ENCODE peak calls at places on chromosome 4, in ten cellular contexts. One of them, this sample, is unnamed. For H3K36me3, the result is how much of the 10 kb centered on the place peaks cover.

GRCh38 chr4:71441186-71442169 is 102.7 kb downstream of the SLC4A4 start:
- DNase-seq in Peyer's patch: no peak
- DNase-seq in H7: no peak
- DNase-seq in breast epithelium: no peak
- DNase-seq in adipocyte: no peak
- DNase-seq in hepatocyte: peak
- DNase-seq in mesendoderm: no peak
- DNase-seq in ascending aorta: no peak
- DNase-seq in mucosa of descending colon: no peak
- DNase-seq in bronchial epithelial cell: peak
- DNase-seq in this sample: no peak

GRCh38 chr4:185242749-185243533 is 33.5 kb downstream of the SNX25 start:
- DNase-seq in Peyer's patch: no peak
- DNase-seq in H7: no peak
- DNase-seq in breast epithelium: no peak
- DNase-seq in adipocyte: no peak
- DNase-seq in hepatocyte: no peak
- DNase-seq in mesendoderm: no peak
- DNase-seq in ascending aorta: no peak
- DNase-seq in mucosa of descending colon: no peak
- DNase-seq in bronchial epithelial cell: no peak
- DNase-seq in this sample: no peak

GRCh38 chr4:2785613-2786012 is 7.3 kb upstream of the SH3BP2 start:
- DNase-seq in Peyer's patch: no peak
- DNase-seq in H7: no peak
- DNase-seq in breast epithelium: no peak
- DNase-seq in adipocyte: no peak
- DNase-seq in hepatocyte: no peak
- DNase-seq in mesendoderm: no peak
- DNase-seq in ascending aorta: no peak
- DNase-seq in mucosa of descending colon: no peak
- DNase-seq in bronchial epithelial cell: peak
- DNase-seq in this sample: no peak

GRCh38 chr4:8297141-8297601 is 27.6 kb downstream of the HTRA3 start:
- DNase-seq in Peyer's patch: no peak
- DNase-seq in H7: no peak
- DNase-seq in breast epithelium: no peak
- DNase-seq in adipocyte: no peak
- DNase-seq in hepatocyte: no peak
- DNase-seq in mesendoderm: no peak
- DNase-seq in ascending aorta: peak
- DNase-seq in mucosa of descending colon: peak
- DNase-seq in bronchial epithelial cell: no peak
- DNase-seq in this sample: peak

GRCh38 chr4:54723786-54724185 is 66.0 kb downstream of the KIT start:
- DNase-seq in Peyer's patch: no peak
- DNase-seq in H7: no peak
- DNase-seq in breast epithelium: no peak
- DNase-seq in adipocyte: no peak
- DNase-seq in hepatocyte: no peak
- DNase-seq in mesendoderm: no peak
- DNase-seq in ascending aorta: no peak
- DNase-seq in mucosa of descending colon: no peak
- DNase-seq in bronchial epithelial cell: no peak
- DNase-seq in this sample: no peak

GRCh38 chr4:148345509-148345908 is 96.7 kb downstream of the NR3C2 start:
- DNase-seq in Peyer's patch: no peak
- DNase-seq in H7: no peak
- DNase-seq in breast epithelium: no peak
- DNase-seq in adipocyte: no peak
- DNase-seq in hepatocyte: no peak
- DNase-seq in mesendoderm: no peak
- DNase-seq in ascending aorta: no peak
- DNase-seq in mucosa of descending colon: no peak
- DNase-seq in bronchial epithelial cell: no peak
- DNase-seq in this sample: no peak

GRCh38 chr4:157072002-157072401 is 3.9 kb upstream of the GLRB start:
- DNase-seq in Peyer's patch: no peak
- DNase-seq in H7: no peak
- DNase-seq in breast epithelium: no peak
- DNase-seq in adipocyte: peak
- DNase-seq in hepatocyte: no peak
- DNase-seq in mesendoderm: no peak
- DNase-seq in ascending aorta: no peak
- DNase-seq in mucosa of descending colon: no peak
- DNase-seq in bronchial epithelial cell: peak
- DNase-seq in this sample: no peak

GRCh38 chr4:57023104-57023503 is 44.4 kb downstream of the POLR2B start:
- DNase-seq in Peyer's patch: no peak
- DNase-seq in H7: no peak
- DNase-seq in breast epithelium: no peak
- DNase-seq in adipocyte: peak
- DNase-seq in hepatocyte: no peak
- DNase-seq in mesendoderm: no peak
- DNase-seq in ascending aorta: no peak
- DNase-seq in mucosa of descending colon: no peak
- DNase-seq in bronchial epithelial cell: peak
- DNase-seq in this sample: no peak

GRCh38 chr4:15893967-15894366 is 44.6 kb downstream of the FGFBP1 start:
- DNase-seq in Peyer's patch: no peak
- DNase-seq in H7: no peak
- DNase-seq in breast epithelium: no peak
- DNase-seq in adipocyte: peak
- DNase-seq in hepatocyte: peak
- DNase-seq in mesendoderm: no peak
- DNase-seq in ascending aorta: no peak
- DNase-seq in mucosa of descending colon: no peak
- DNase-seq in bronchial epithelial cell: peak
- DNase-seq in this sample: no peak

GRCh38 chr4:173171098-173171497 is 2.5 kb downstream of the GALNT7 start:
- DNase-seq in Peyer's patch: no peak
- DNase-seq in H7: peak
- DNase-seq in breast epithelium: no peak
- DNase-seq in adipocyte: peak
- DNase-seq in hepatocyte: peak
- DNase-seq in mesendoderm: peak
- DNase-seq in ascending aorta: no peak
- DNase-seq in mucosa of descending colon: no peak
- DNase-seq in bronchial epithelial cell: peak
- DNase-seq in this sample: no peak

GRCh38 chr4:29560452-29560851 is 1159.7 kb upstream of the PCDH7 start:
- DNase-seq in Peyer's patch: no peak
- DNase-seq in H7: no peak
- DNase-seq in breast epithelium: no peak
- DNase-seq in adipocyte: no peak
- DNase-seq in hepatocyte: no peak
- DNase-seq in mesendoderm: no peak
- DNase-seq in ascending aorta: no peak
- DNase-seq in mucosa of descending colon: no peak
- DNase-seq in bronchial epithelial cell: peak
- DNase-seq in this sample: no peak

GRCh38 chr4:152528060-152528459 is 7.8 kb downstream of the FBXW7 start:
- DNase-seq in Peyer's patch: no peak
- DNase-seq in H7: no peak
- DNase-seq in breast epithelium: no peak
- DNase-seq in adipocyte: no peak
- DNase-seq in hepatocyte: no peak
- DNase-seq in mesendoderm: no peak
- DNase-seq in ascending aorta: no peak
- DNase-seq in mucosa of descending colon: no peak
- DNase-seq in bronchial epithelial cell: no peak
- DNase-seq in this sample: no peak

GRCh38 chr4:113209652-113210320 is 160.3 kb downstream of the ANK2 start:
- DNase-seq in Peyer's patch: no peak
- DNase-seq in H7: no peak
- DNase-seq in breast epithelium: no peak
- DNase-seq in adipocyte: no peak
- DNase-seq in hepatocyte: no peak
- DNase-seq in mesendoderm: peak
- DNase-seq in ascending aorta: no peak
- DNase-seq in mucosa of descending colon: no peak
- DNase-seq in bronchial epithelial cell: no peak
- DNase-seq in this sample: no peak

GRCh38 chr4:25406081-25406692 is 29.1 kb downstream of the ANAPC4 start:
- DNase-seq in Peyer's patch: no peak
- DNase-seq in H7: no peak
- DNase-seq in breast epithelium: no peak
- DNase-seq in adipocyte: peak
- DNase-seq in hepatocyte: no peak
- DNase-seq in mesendoderm: no peak
- DNase-seq in ascending aorta: no peak
- DNase-seq in mucosa of descending colon: no peak
- DNase-seq in bronchial epithelial cell: no peak
- DNase-seq in this sample: no peak

GRCh38 chr4:178414881-178415446 is 972.7 kb upstream of the AGA start:
- DNase-seq in Peyer's patch: no peak
- DNase-seq in H7: no peak
- DNase-seq in breast epithelium: no peak
- DNase-seq in adipocyte: no peak
- DNase-seq in hepatocyte: no peak
- DNase-seq in mesendoderm: no peak
- DNase-seq in ascending aorta: no peak
- DNase-seq in mucosa of descending colon: no peak
- DNase-seq in bronchial epithelial cell: no peak
- DNase-seq in this sample: peak

GRCh38 chr4:87073570-87074470 is 139.0 kb downstream of the AFF1 start:
- DNase-seq in Peyer's patch: peak
- DNase-seq in H7: no peak
- DNase-seq in breast epithelium: no peak
- DNase-seq in adipocyte: no peak
- DNase-seq in hepatocyte: no peak
- DNase-seq in mesendoderm: no peak
- DNase-seq in ascending aorta: no peak
- DNase-seq in mucosa of descending colon: peak
- DNase-seq in bronchial epithelial cell: peak
- DNase-seq in this sample: peak
- H3K4me3 ChIP-seq in Peyer's patch: no peak
- H3K4me3 ChIP-seq in H7: no peak
- H3K4me3 ChIP-seq in breast epithelium: no peak
- H3K4me3 ChIP-seq in adipocyte: peak
- H3K4me3 ChIP-seq in hepatocyte: no peak
- H3K4me3 ChIP-seq in mesendoderm: no peak
- H3K4me3 ChIP-seq in ascending aorta: no peak
- H3K4me3 ChIP-seq in mucosa of descending colon: no peak
- H3K4me3 ChIP-seq in bronchial epithelial cell: no peak
- H3K4me3 ChIP-seq in this sample: no peak

GRCh38 chr4:99062120-99062519 is 26.5 kb downstream of the ADH5 start:
- DNase-seq in Peyer's patch: no peak
- DNase-seq in H7: no peak
- DNase-seq in breast epithelium: no peak
- DNase-seq in adipocyte: no peak
- DNase-seq in hepatocyte: no peak
- DNase-seq in mesendoderm: no peak
- DNase-seq in ascending aorta: no peak
- DNase-seq in mucosa of descending colon: no peak
- DNase-seq in bronchial epithelial cell: no peak
- DNase-seq in this sample: no peak

GRCh38 chr4:99059550-99059949 is 29.0 kb downstream of the ADH5 start:
- DNase-seq in Peyer's patch: no peak
- DNase-seq in H7: no peak
- DNase-seq in breast epithelium: no peak
- DNase-seq in adipocyte: no peak
- DNase-seq in hepatocyte: no peak
- DNase-seq in mesendoderm: no peak
- DNase-seq in ascending aorta: no peak
- DNase-seq in mucosa of descending colon: no peak
- DNase-seq in bronchial epithelial cell: no peak
- DNase-seq in this sample: no peak

GRCh38 chr4:99061048-99061447 is 27.5 kb downstream of the ADH5 start:
- DNase-seq in Peyer's patch: no peak
- DNase-seq in H7: no peak
- DNase-seq in breast epithelium: no peak
- DNase-seq in adipocyte: no peak
- DNase-seq in hepatocyte: no peak
- DNase-seq in mesendoderm: no peak
- DNase-seq in ascending aorta: no peak
- DNase-seq in mucosa of descending colon: no peak
- DNase-seq in bronchial epithelial cell: no peak
- DNase-seq in this sample: no peak

GRCh38 chr4:99054428-99054994 is 34.1 kb downstream of the ADH5 start:
- DNase-seq in Peyer's patch: no peak
- DNase-seq in H7: no peak
- DNase-seq in breast epithelium: no peak
- DNase-seq in adipocyte: no peak
- DNase-seq in hepatocyte: no peak
- DNase-seq in mesendoderm: no peak
- DNase-seq in ascending aorta: no peak
- DNase-seq in mucosa of descending colon: no peak
- DNase-seq in bronchial epithelial cell: no peak
- DNase-seq in this sample: no peak

GRCh38 chr4:99058228-99058627 is 30.4 kb downstream of the ADH5 start:
- DNase-seq in Peyer's patch: no peak
- DNase-seq in H7: no peak
- DNase-seq in breast epithelium: no peak
- DNase-seq in adipocyte: no peak
- DNase-seq in hepatocyte: no peak
- DNase-seq in mesendoderm: no peak
- DNase-seq in ascending aorta: no peak
- DNase-seq in mucosa of descending colon: no peak
- DNase-seq in bronchial epithelial cell: no peak
- DNase-seq in this sample: no peak
- H3K36me3 ChIP-seq in Peyer's patch: under half
- H3K36me3 ChIP-seq in H7: under half
- H3K36me3 ChIP-seq in breast epithelium: under half
- H3K36me3 ChIP-seq in adipocyte: under half
- H3K36me3 ChIP-seq in hepatocyte: under half
- H3K36me3 ChIP-seq in mesendoderm: under half
- H3K36me3 ChIP-seq in ascending aorta: under half
- H3K36me3 ChIP-seq in mucosa of descending colon: under half
- H3K36me3 ChIP-seq in bronchial epithelial cell: under half
- H3K36me3 ChIP-seq in this sample: under half

GRCh38 chr4:99324978-99325377 is 3.8 kb upstream of the ADH1B start:
- DNase-seq in Peyer's patch: no peak
- DNase-seq in H7: no peak
- DNase-seq in breast epithelium: peak
- DNase-seq in adipocyte: peak
- DNase-seq in hepatocyte: peak
- DNase-seq in mesendoderm: no peak
- DNase-seq in ascending aorta: peak
- DNase-seq in mucosa of descending colon: no peak
- DNase-seq in bronchial epithelial cell: no peak
- DNase-seq in this sample: peak
- H3K4me3 ChIP-seq in Peyer's patch: no peak
- H3K4me3 ChIP-seq in H7: no peak
- H3K4me3 ChIP-seq in breast epithelium: no peak
- H3K4me3 ChIP-seq in adipocyte: peak
- H3K4me3 ChIP-seq in hepatocyte: no peak
- H3K4me3 ChIP-seq in mesendoderm: no peak
- H3K4me3 ChIP-seq in ascending aorta: no peak
- H3K4me3 ChIP-seq in mucosa of descending colon: no peak
- H3K4me3 ChIP-seq in bronchial epithelial cell: no peak
- H3K4me3 ChIP-seq in this sample: no peak

DNA sequence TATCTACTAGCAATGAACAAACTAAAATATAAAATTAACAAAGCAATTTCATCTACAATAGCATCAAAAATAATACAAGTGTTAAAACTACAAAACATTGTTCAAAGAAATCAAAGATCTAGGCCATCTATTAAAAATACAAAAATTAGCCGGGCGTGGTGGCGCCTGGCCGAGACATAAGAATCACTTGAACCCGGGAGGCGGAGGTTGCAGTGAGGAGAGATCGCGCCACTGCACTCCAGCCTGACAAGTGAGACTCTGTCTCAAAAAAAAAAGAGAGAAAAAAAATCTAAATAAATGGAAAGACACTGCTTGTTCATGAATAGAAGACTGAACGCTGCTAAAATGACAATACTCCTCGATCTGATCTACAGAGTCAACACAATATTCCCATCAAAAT is 139.2 kb downstream of the RBM47 start:
- DNase-seq in Peyer's patch: no peak
- DNase-seq in H7: no peak
- DNase-seq in breast epithelium: no peak
- DNase-seq in adipocyte: no peak
- DNase-seq in hepatocyte: no peak
- DNase-seq in mesendoderm: no peak
- DNase-seq in ascending aorta: no peak
- DNase-seq in mucosa of descending colon: no peak
- DNase-seq in bronchial epithelial cell: no peak
- DNase-seq in this sample: no peak
- H3K36me3 ChIP-seq in Peyer's patch: under half
- H3K36me3 ChIP-seq in H7: under half
- H3K36me3 ChIP-seq in breast epithelium: under half
- H3K36me3 ChIP-seq in adipocyte: under half
- H3K36me3 ChIP-seq in hepatocyte: under half
- H3K36me3 ChIP-seq in mesendoderm: under half
- H3K36me3 ChIP-seq in ascending aorta: under half
- H3K36me3 ChIP-seq in mucosa of descending colon: under half
- H3K36me3 ChIP-seq in bronchial epithelial cell: under half
- H3K36me3 ChIP-seq in this sample: under half